ENCODE peak calls at places on chromosomes 2 and 18, in ten cellular contexts. L is brain microvascular endothelial cell; Q is HL-60; P is astrocyte; K is fibroblast of lung; H is heart right ventricle; U is RWPE1; V is HCT116; Y is GM12865; A is CD8-positive, alpha-beta T cell. E is an unnamed sample.

GRCh38 chr2:58866040-58866439 is 624.9 kb upstream of the FANCL start:
- DNase-seq in Y (peak), V (no peak), L (no peak), K (no peak), U (no peak), P (no peak), H (no peak), Q (no peak), A (no peak), E (no peak)

GRCh38 chr18:10481831-10482230 is 27.4 kb downstream of the APCDD1 start:
- DNase-seq in Y (no peak), K (no peak), A (no peak), P (no peak), V (no peak), L (no peak), Q (no peak), U (no peak), H (no peak), E (no peak)

GRCh38 chr2:204967199-204967995 is 422.1 kb downstream of the PARD3B start:
- DNase-seq in Y (peak), K (peak), P (no peak), U (no peak), H (no peak), A (peak), V (no peak), L (no peak), Q (no peak), E (no peak)

GRCh38 chr2:204715332-204715731 is 170.1 kb downstream of the PARD3B start:
- DNase-seq in K (no peak), P (no peak), V (no peak), Y (no peak), H (no peak), Q (no peak), A (no peak), L (no peak), U (no peak), E (peak)

GRCh38 chr2:240615830-240616547 is 9.3 kb upstream of the GPR35 start:
- DNase-seq in P (peak), A (no peak), K (peak), H (no peak), Q (peak), Y (no peak), V (no peak), L (no peak), U (no peak), E (no peak)

GRCh38 chr18:58087928-58088722 is 44.1 kb downstream of the NEDD4L start:
- DNase-seq in A (no peak), Q (no peak), V (no peak), U (peak), K (peak), P (no peak), L (no peak), Y (no peak), H (no peak), E (no peak)

GRCh38 chr2:205637779-205638503 is 44.4 kb upstream of the NRP2 start:
- DNase-seq in P (no peak), K (no peak), A (no peak), Y (no peak), H (no peak), U (no peak), V (no peak), Q (no peak), L (no peak), E (no peak)

GRCh38 chr2:27393225-27393624 is 12.7 kb upstream of the ZNF513 start:
- DNase-seq in V (no peak), K (no peak), H (no peak), P (no peak), A (no peak), Y (no peak), L (no peak), U (no peak), Q (no peak), E (no peak)

GRCh38 chr2:9336534-9337354 is 86.6 kb downstream of the ITGB1BP1 start:
- DNase-seq in Q (no peak), H (peak), L (peak), A (no peak), V (no peak), P (peak), K (peak), U (peak), Y (no peak), E (peak)
- TF ChIP-seq CTCF in Q (no peak), H (no peak), L (no peak), A (no peak), V (no peak), P (no peak), K (no peak), U (no peak), Y (no peak), E (no peak)

GRCh38 chr18:63951302-63951705 is 2.2 kb downstream of the HMSD start:
- DNase-seq in A (no peak), Q (no peak), H (no peak), Y (peak), L (peak), K (peak), P (peak), U (no peak), V (no peak), E (peak)
- TF ChIP-seq CTCF in A (no peak), Q (no peak), H (no peak), Y (peak), L (peak), K (peak), P (peak), U (no peak), V (peak), E (peak)

DNA sequence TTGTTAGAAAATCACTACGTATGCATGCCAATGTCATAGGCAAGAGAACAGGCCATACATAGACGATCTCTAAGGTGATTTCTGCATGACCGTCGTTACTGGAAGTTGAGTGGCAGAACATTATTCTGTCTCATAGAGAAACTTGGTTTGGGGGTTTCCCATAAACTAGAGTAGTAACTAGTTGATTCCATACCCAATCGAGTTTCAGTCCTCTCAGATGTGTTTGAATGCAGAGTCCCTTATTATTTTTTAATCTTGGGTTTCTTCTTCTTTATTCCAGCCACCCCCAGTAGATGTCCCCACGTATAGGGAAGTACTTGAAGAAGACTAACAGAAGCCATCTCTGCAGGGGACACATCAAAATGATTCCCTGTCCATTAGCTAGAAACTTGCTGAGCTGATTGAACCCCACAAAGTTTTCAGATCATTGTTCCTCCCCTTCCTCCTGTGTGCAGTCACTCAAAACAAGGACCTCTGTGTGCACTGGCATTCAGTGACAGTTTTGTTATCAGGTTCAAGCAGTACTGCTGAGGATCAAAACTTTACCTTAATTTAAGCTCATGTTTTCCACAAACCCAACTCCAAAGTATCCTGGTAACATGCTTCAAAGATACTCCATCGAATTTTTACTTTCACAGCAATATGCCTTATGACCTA is 68.4 kb upstream of the CDCA7 start:
- DNase-seq in L (no peak), P (no peak), H (no peak), A (no peak), Y (peak), Q (no peak), U (no peak), K (no peak), V (no peak), E (no peak)
- TF ChIP-seq CTCF in L (peak), P (no peak), H (no peak), A (no peak), Y (no peak), Q (no peak), U (no peak), K (no peak), V (peak), E (no peak)

GRCh38 chr2:38539086-38539485 is 63.6 kb downstream of the HNRNPLL start:
- DNase-seq in P (no peak), L (no peak), A (no peak), K (no peak), V (no peak), U (no peak), Y (no peak), H (no peak), Q (no peak), E (no peak)
- TF ChIP-seq CTCF in P (no peak), L (peak), A (no peak), K (no peak), V (peak), U (no peak), Y (no peak), H (no peak), Q (no peak), E (no peak)

GRCh38 chr2:15797231-15797945 is 143.0 kb upstream of the MYCN start:
- DNase-seq in L (no peak), K (no peak), A (no peak), P (no peak), Y (no peak), Q (no peak), U (no peak), H (no peak), V (no peak), E (no peak)
- TF ChIP-seq CTCF in L (peak), K (no peak), A (no peak), P (no peak), Y (peak), Q (no peak), U (no peak), H (no peak), V (peak), E (no peak)

DNA sequence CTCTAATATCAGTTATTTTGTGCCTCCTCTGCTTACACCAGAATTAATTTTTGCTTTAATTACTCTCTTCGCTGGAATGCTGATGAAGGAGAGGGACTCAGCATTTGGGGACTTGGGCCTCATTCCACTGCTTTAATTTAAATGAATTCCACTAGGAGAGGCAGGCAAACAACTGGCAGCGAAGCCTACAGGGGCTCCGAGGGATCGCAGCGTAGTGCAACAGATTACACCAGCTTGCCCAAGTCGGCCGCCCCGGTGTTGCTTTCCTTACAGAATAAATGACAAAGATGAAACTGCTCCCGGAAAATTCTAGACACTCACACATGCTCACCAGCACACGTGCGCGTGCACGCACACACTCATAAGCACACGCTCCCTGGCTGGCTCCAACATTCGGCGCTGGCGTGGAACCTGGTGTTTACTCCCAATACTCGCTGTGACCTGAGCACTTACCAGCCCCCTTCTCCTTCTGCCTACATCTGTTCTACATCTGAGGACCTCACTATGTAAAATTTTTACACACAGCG is 175.4 kb downstream of the ZNF521 start:
- DNase-seq in H (no peak), P (no peak), V (no peak), L (no peak), U (no peak), A (no peak), Q (no peak), K (no peak), Y (no peak), E (no peak)
- TF ChIP-seq CTCF in H (no peak), P (no peak), V (no peak), L (no peak), U (no peak), A (no peak), Q (no peak), K (no peak), Y (no peak), E (no peak)

GRCh38 chr2:129396980-129397599 is 582.4 kb upstream of the RAB6C start:
- DNase-seq in Q (peak), A (no peak), K (peak), V (peak), P (no peak), L (peak), H (peak), U (peak), Y (peak), E (peak)
- TF ChIP-seq CTCF in Q (peak), A (no peak), K (no peak), V (peak), P (peak), L (peak), H (peak), U (peak), Y (peak), E (peak)

E was measured in AG10803.